ENCODE peak calls at places on chromosomes 3 and 15, in six cellular contexts. One of them, this sample, is unnamed.

GRCh38 chr3:45939341-45939771 is 3.9 kb upstream of the CXCR6 start:
- DNase-seq in progenitor cell of endocrine pancreas: no peak
- DNase-seq in GM13977: no peak
- DNase-seq in NCI-H345: no peak
- DNase-seq in stimulated activated CD8-positive, alpha-beta memory T cell treated with anti-CD3 and anti-CD28 coated beads, Interleukin-15, amount 100 ng/mL, for 1 hour: no peak
- DNase-seq in hypothalamus: no peak
- DNase-seq in this sample: no peak

GRCh38 chr15:100926258-100926657 is 7.1 kb downstream of the LRRK1 start:
- DNase-seq in stimulated activated CD8-positive, alpha-beta memory T cell treated with anti-CD3 and anti-CD28 coated beads, Interleukin-15, amount 100 ng/mL, for 1 hour: no peak
- DNase-seq in NCI-H345: no peak
- DNase-seq in GM13977: no peak
- DNase-seq in progenitor cell of endocrine pancreas: no peak
- DNase-seq in hypothalamus: no peak
- DNase-seq in this sample: no peak

GRCh38 chr3:52532838-52533622 is 627 bp downstream of the NT5DC2 start:
- DNase-seq in GM13977: peak; percentile 71
- DNase-seq in progenitor cell of endocrine pancreas: no peak
- DNase-seq in stimulated activated CD8-positive, alpha-beta memory T cell treated with anti-CD3 and anti-CD28 coated beads, Interleukin-15, amount 100 ng/mL, for 1 hour: no peak
- DNase-seq in NCI-H345: no peak
- DNase-seq in hypothalamus: no peak
- DNase-seq in this sample: no peak

GRCh38 chr3:29202368-29202767 is 78.5 kb upstream of the RBMS3 start:
- DNase-seq in progenitor cell of endocrine pancreas: no peak
- DNase-seq in GM13977: no peak
- DNase-seq in hypothalamus: no peak
- DNase-seq in stimulated activated CD8-positive, alpha-beta memory T cell treated with anti-CD3 and anti-CD28 coated beads, Interleukin-15, amount 100 ng/mL, for 1 hour: no peak
- DNase-seq in NCI-H345: no peak
- DNase-seq in this sample: no peak

GRCh38 chr3:150146891-150147761 is 176.4 kb upstream of the PFN2 start:
- DNase-seq in stimulated activated CD8-positive, alpha-beta memory T cell treated with anti-CD3 and anti-CD28 coated beads, Interleukin-15, amount 100 ng/mL, for 1 hour: no peak
- DNase-seq in GM13977: peak; percentile 17
- DNase-seq in progenitor cell of endocrine pancreas: no peak
- DNase-seq in NCI-H345: no peak
- DNase-seq in hypothalamus: no peak
- DNase-seq in this sample: peak; percentile 92

GRCh38 chr15:44656241-44656640 is 7.2 kb downstream of the SPG11 start:
- DNase-seq in GM13977: no peak
- DNase-seq in NCI-H345: no peak
- DNase-seq in stimulated activated CD8-positive, alpha-beta memory T cell treated with anti-CD3 and anti-CD28 coated beads, Interleukin-15, amount 100 ng/mL, for 1 hour: no peak
- DNase-seq in progenitor cell of endocrine pancreas: no peak
- DNase-seq in hypothalamus: no peak
- DNase-seq in this sample: no peak

GRCh38 chr3:195956577-195956976 is 48.2 kb upstream of the TNK2 start:
- DNase-seq in NCI-H345: no peak
- DNase-seq in progenitor cell of endocrine pancreas: no peak
- DNase-seq in hypothalamus: no peak
- DNase-seq in stimulated activated CD8-positive, alpha-beta memory T cell treated with anti-CD3 and anti-CD28 coated beads, Interleukin-15, amount 100 ng/mL, for 1 hour: no peak
- DNase-seq in GM13977: no peak
- DNase-seq in this sample: no peak

GRCh38 chr3:78875431-78875830 is 892.4 kb downstream of the ROBO1 start:
- DNase-seq in GM13977: no peak
- DNase-seq in hypothalamus: no peak
- DNase-seq in progenitor cell of endocrine pancreas: no peak
- DNase-seq in stimulated activated CD8-positive, alpha-beta memory T cell treated with anti-CD3 and anti-CD28 coated beads, Interleukin-15, amount 100 ng/mL, for 1 hour: no peak
- DNase-seq in NCI-H345: no peak
- DNase-seq in this sample: no peak

GRCh38 chr3:59191651-59192050 is 141.8 kb upstream of the CFAP20DC start:
- DNase-seq in stimulated activated CD8-positive, alpha-beta memory T cell treated with anti-CD3 and anti-CD28 coated beads, Interleukin-15, amount 100 ng/mL, for 1 hour: no peak
- DNase-seq in GM13977: no peak
- DNase-seq in hypothalamus: no peak
- DNase-seq in NCI-H345: no peak
- DNase-seq in progenitor cell of endocrine pancreas: no peak
- DNase-seq in this sample: no peak

GRCh38 chr15:63454812-63455211 is 49.6 kb upstream of the USP3 start:
- DNase-seq in progenitor cell of endocrine pancreas: no peak
- DNase-seq in stimulated activated CD8-positive, alpha-beta memory T cell treated with anti-CD3 and anti-CD28 coated beads, Interleukin-15, amount 100 ng/mL, for 1 hour: no peak
- DNase-seq in GM13977: no peak
- DNase-seq in NCI-H345: no peak
- DNase-seq in hypothalamus: no peak
- DNase-seq in this sample: no peak

GRCh38 chr3:126747768-126748167 is 43.7 kb downstream of the CHCHD6 start:
- DNase-seq in hypothalamus: no peak
- DNase-seq in GM13977: no peak
- DNase-seq in progenitor cell of endocrine pancreas: no peak
- DNase-seq in NCI-H345: no peak
- DNase-seq in stimulated activated CD8-positive, alpha-beta memory T cell treated with anti-CD3 and anti-CD28 coated beads, Interleukin-15, amount 100 ng/mL, for 1 hour: no peak
- DNase-seq in this sample: no peak

GRCh38 chr3:178439504-178439903 is 96.7 kb upstream of the KCNMB2 start:
- DNase-seq in hypothalamus: no peak
- DNase-seq in GM13977: no peak
- DNase-seq in stimulated activated CD8-positive, alpha-beta memory T cell treated with anti-CD3 and anti-CD28 coated beads, Interleukin-15, amount 100 ng/mL, for 1 hour: no peak
- DNase-seq in progenitor cell of endocrine pancreas: no peak
- DNase-seq in NCI-H345: peak; percentile 15
- DNase-seq in this sample: peak; percentile 41

GRCh38 chr3:88031543-88032148 is 27.2 kb downstream of the CGGBP1 start:
- DNase-seq in stimulated activated CD8-positive, alpha-beta memory T cell treated with anti-CD3 and anti-CD28 coated beads, Interleukin-15, amount 100 ng/mL, for 1 hour: no peak
- DNase-seq in progenitor cell of endocrine pancreas: no peak
- DNase-seq in GM13977: peak; percentile 45
- DNase-seq in hypothalamus: no peak
- DNase-seq in NCI-H345: peak; percentile 36
- DNase-seq in this sample: no peak

GRCh38 chr15:62079594-62079993 is 12.8 kb downstream of the C2CD4A start:
- DNase-seq in stimulated activated CD8-positive, alpha-beta memory T cell treated with anti-CD3 and anti-CD28 coated beads, Interleukin-15, amount 100 ng/mL, for 1 hour: no peak
- DNase-seq in NCI-H345: no peak
- DNase-seq in progenitor cell of endocrine pancreas: no peak
- DNase-seq in hypothalamus: no peak
- DNase-seq in GM13977: no peak
- DNase-seq in this sample: no peak

GRCh38 chr15:65447145-65447544 is 24.4 kb upstream of the IGDCC4 start:
- DNase-seq in hypothalamus: no peak
- DNase-seq in stimulated activated CD8-positive, alpha-beta memory T cell treated with anti-CD3 and anti-CD28 coated beads, Interleukin-15, amount 100 ng/mL, for 1 hour: no peak
- DNase-seq in GM13977: no peak
- DNase-seq in NCI-H345: no peak
- DNase-seq in progenitor cell of endocrine pancreas: no peak
- DNase-seq in this sample: no peak

GRCh38 chr15:70902105-70902504 is 9.5 kb downstream of the LRRC49 start:
- DNase-seq in NCI-H345: no peak
- DNase-seq in stimulated activated CD8-positive, alpha-beta memory T cell treated with anti-CD3 and anti-CD28 coated beads, Interleukin-15, amount 100 ng/mL, for 1 hour: no peak
- DNase-seq in hypothalamus: no peak
- DNase-seq in progenitor cell of endocrine pancreas: no peak
- DNase-seq in GM13977: no peak
- DNase-seq in this sample: peak; percentile 57

This sample was measured in stromal cell of bone marrow.